ENCODE peak calls at places on chromosomes 5 and 9, in four cellular contexts. One of them, this sample, is unnamed.

GRCh38 chr5:134003957-134004625 is 684 bp downstream of the VDAC1 start:
- DNase-seq in astrocyte of the hippocampus: peak; percentile 73
- DNase-seq in T-helper 2 cell: peak; percentile 10
- DNase-seq in fibroblast of gingiva: peak; percentile 40
- DNase-seq in this sample: no peak

GRCh38 chr5:139063664-139064054 is 134.5 kb downstream of the SIL1 start:
- DNase-seq in astrocyte of the hippocampus: no peak
- DNase-seq in T-helper 2 cell: no peak
- DNase-seq in fibroblast of gingiva: no peak
- DNase-seq in this sample: no peak

GRCh38 chr9:124329996-124330714 is 72.4 kb downstream of the NEK6 start:
- DNase-seq in fibroblast of gingiva: no peak
- DNase-seq in T-helper 2 cell: no peak
- DNase-seq in astrocyte of the hippocampus: no peak
- DNase-seq in this sample: no peak

GRCh38 chr9:130451509-130452388 is 7.0 kb downstream of the ASS1 start:
- DNase-seq in astrocyte of the hippocampus: peak; percentile 96
- DNase-seq in fibroblast of gingiva: peak; percentile 90
- DNase-seq in T-helper 2 cell: no peak
- DNase-seq in this sample: peak; percentile 32

GRCh38 chr5:76617229-76617628 is 6.0 kb downstream of the F2RL2 start:
- DNase-seq in fibroblast of gingiva: peak; percentile 59
- DNase-seq in T-helper 2 cell: no peak
- DNase-seq in astrocyte of the hippocampus: no peak
- DNase-seq in this sample: no peak

GRCh38 chr5:179793470-179794139 is at the start of gene LTC4S:
- DNase-seq in fibroblast of gingiva: peak; percentile 45
- DNase-seq in T-helper 2 cell: no peak
- DNase-seq in astrocyte of the hippocampus: peak; percentile 77
- DNase-seq in this sample: peak; percentile 53

GRCh38 chr5:111224561-111224989 is 391 bp downstream of the CAMK4 start:
- DNase-seq in astrocyte of the hippocampus: no peak
- DNase-seq in fibroblast of gingiva: no peak
- DNase-seq in T-helper 2 cell: no peak
- DNase-seq in this sample: no peak

GRCh38 chr5:134840811-134841210 is 5.0 kb upstream of the C5orf24 start:
- DNase-seq in fibroblast of gingiva: no peak
- DNase-seq in astrocyte of the hippocampus: peak; percentile 17
- DNase-seq in T-helper 2 cell: no peak
- DNase-seq in this sample: no peak

GRCh38 chr5:42656661-42657035 is 100.0 kb upstream of the CCDC152 start:
- DNase-seq in T-helper 2 cell: no peak
- DNase-seq in fibroblast of gingiva: peak; percentile 6
- DNase-seq in astrocyte of the hippocampus: no peak
- DNase-seq in this sample: no peak

GRCh38 chr5:176812269-176813259 is 2.2 kb downstream of the UNC5A start:
- DNase-seq in astrocyte of the hippocampus: peak; percentile 68
- DNase-seq in fibroblast of gingiva: no peak
- DNase-seq in T-helper 2 cell: no peak
- DNase-seq in this sample: no peak

GRCh38 chr5:87048156-87048555 is 219.5 kb upstream of the RASA1 start:
- DNase-seq in T-helper 2 cell: no peak
- DNase-seq in fibroblast of gingiva: no peak
- DNase-seq in astrocyte of the hippocampus: no peak
- DNase-seq in this sample: peak; percentile 19

GRCh38 chr9:113293285-113293874 is 9.8 kb downstream of the RNF183 start:
- DNase-seq in astrocyte of the hippocampus: no peak
- DNase-seq in fibroblast of gingiva: peak; percentile 88
- DNase-seq in T-helper 2 cell: no peak
- DNase-seq in this sample: no peak

GRCh38 chr5:179209359-179210150 is 135.7 kb downstream of the ADAMTS2 start:
- DNase-seq in astrocyte of the hippocampus: peak; percentile 19
- DNase-seq in fibroblast of gingiva: peak; percentile 64
- DNase-seq in T-helper 2 cell: no peak
- DNase-seq in this sample: no peak

GRCh38 chr5:1919209-1919566 is 36.5 kb upstream of the IRX4 start:
- DNase-seq in astrocyte of the hippocampus: no peak
- DNase-seq in T-helper 2 cell: no peak
- DNase-seq in fibroblast of gingiva: no peak
- DNase-seq in this sample: no peak

GRCh38 chr9:117092582-117092981 is 322.3 kb downstream of the ASTN2 start:
- DNase-seq in astrocyte of the hippocampus: peak; percentile 22
- DNase-seq in T-helper 2 cell: no peak
- DNase-seq in fibroblast of gingiva: no peak
- DNase-seq in this sample: no peak

GRCh38 chr9:104580562-104580961 is 11.6 kb downstream of the OR13C8 start:
- DNase-seq in T-helper 2 cell: no peak
- DNase-seq in astrocyte of the hippocampus: no peak
- DNase-seq in fibroblast of gingiva: no peak
- DNase-seq in this sample: no peak

GRCh38 chr5:132023258-132024116 is 12.0 kb upstream of the ACSL6 start:
- DNase-seq in T-helper 2 cell: no peak
- DNase-seq in fibroblast of gingiva: no peak
- DNase-seq in astrocyte of the hippocampus: no peak
- DNase-seq in this sample: no peak

GRCh38 chr5:120599576-120599975 is 135.5 kb downstream of the PRR16 start:
- DNase-seq in T-helper 2 cell: no peak
- DNase-seq in astrocyte of the hippocampus: peak; percentile 88
- DNase-seq in fibroblast of gingiva: peak; percentile 86
- DNase-seq in this sample: no peak

GRCh38 chr9:77594963-77595362 is 53.2 kb downstream of the GNA14 start:
- DNase-seq in fibroblast of gingiva: no peak
- DNase-seq in astrocyte of the hippocampus: no peak
- DNase-seq in T-helper 2 cell: no peak
- DNase-seq in this sample: no peak

GRCh38 chr9:126612813-126613641 is 701 bp upstream of the LMX1B start:
- DNase-seq in astrocyte of the hippocampus: no peak
- DNase-seq in T-helper 2 cell: no peak
- DNase-seq in fibroblast of gingiva: no peak
- DNase-seq in this sample: no peak

GRCh38 chr9:134057311-134057665 is 10.5 kb downstream of the BRD3 start:
- DNase-seq in astrocyte of the hippocampus: no peak
- DNase-seq in fibroblast of gingiva: no peak
- DNase-seq in T-helper 2 cell: no peak
- DNase-seq in this sample: no peak

GRCh38 chr9:136225366-136225747 is 20.3 kb downstream of the QSOX2 start:
- DNase-seq in astrocyte of the hippocampus: no peak
- DNase-seq in fibroblast of gingiva: no peak
- DNase-seq in T-helper 2 cell: no peak
- DNase-seq in this sample: no peak

GRCh38 chr9:31736581-31737179 is 647.8 kb upstream of the ACO1 start:
- DNase-seq in fibroblast of gingiva: no peak
- DNase-seq in astrocyte of the hippocampus: no peak
- DNase-seq in T-helper 2 cell: no peak
- DNase-seq in this sample: no peak

GRCh38 chr5:78326930-78327329 is 32.4 kb upstream of the AP3B1 start:
- DNase-seq in T-helper 2 cell: no peak
- DNase-seq in astrocyte of the hippocampus: no peak
- DNase-seq in fibroblast of gingiva: no peak
- DNase-seq in this sample: no peak

GRCh38 chr9:129486496-129487306 is 134.2 kb downstream of the C9orf50 start:
- DNase-seq in astrocyte of the hippocampus: peak; percentile 62
- DNase-seq in T-helper 2 cell: no peak
- DNase-seq in fibroblast of gingiva: peak; percentile 89
- DNase-seq in this sample: no peak

GRCh38 chr5:10723519-10723918 is 37.5 kb downstream of the DAP start:
- DNase-seq in astrocyte of the hippocampus: peak; percentile 56
- DNase-seq in T-helper 2 cell: no peak
- DNase-seq in fibroblast of gingiva: no peak
- DNase-seq in this sample: no peak

GRCh38 chr9:74443036-74443750 is 53.9 kb upstream of the RORB start:
- DNase-seq in T-helper 2 cell: no peak
- DNase-seq in fibroblast of gingiva: peak; percentile 6
- DNase-seq in astrocyte of the hippocampus: no peak
- DNase-seq in this sample: no peak

GRCh38 chr9:36980148-36980974 is 53.7 kb downstream of the PAX5 start:
- DNase-seq in fibroblast of gingiva: no peak
- DNase-seq in T-helper 2 cell: no peak
- DNase-seq in astrocyte of the hippocampus: no peak
- DNase-seq in this sample: peak; percentile 21

GRCh38 chr9:31347082-31347617 is 1037.3 kb upstream of the ACO1 start:
- DNase-seq in astrocyte of the hippocampus: no peak
- DNase-seq in T-helper 2 cell: no peak
- DNase-seq in fibroblast of gingiva: no peak
- DNase-seq in this sample: peak; percentile 55

GRCh38 chr9:100445161-100445902 is 18.4 kb downstream of the MSANTD3 start:
- DNase-seq in T-helper 2 cell: no peak
- DNase-seq in fibroblast of gingiva: no peak
- DNase-seq in astrocyte of the hippocampus: no peak
- DNase-seq in this sample: no peak

GRCh38 chr5:176772271-176773210 is 37.8 kb upstream of the UNC5A start:
- DNase-seq in fibroblast of gingiva: no peak
- DNase-seq in astrocyte of the hippocampus: no peak
- DNase-seq in T-helper 2 cell: no peak
- DNase-seq in this sample: no peak

GRCh38 chr9:14415947-14416346 is 102.0 kb upstream of the NFIB start:
- DNase-seq in T-helper 2 cell: no peak
- DNase-seq in fibroblast of gingiva: peak; percentile 6
- DNase-seq in astrocyte of the hippocampus: peak; percentile 52
- DNase-seq in this sample: no peak

GRCh38 chr5:154288145-154288544 is 97.6 kb downstream of the GALNT10 start:
- DNase-seq in fibroblast of gingiva: peak; percentile 73
- DNase-seq in T-helper 2 cell: no peak
- DNase-seq in astrocyte of the hippocampus: peak; percentile 78
- DNase-seq in this sample: no peak

GRCh38 chr5:10277773-10278630 is 27.9 kb downstream of the CCT5 start:
- DNase-seq in T-helper 2 cell: no peak
- DNase-seq in astrocyte of the hippocampus: no peak
- DNase-seq in fibroblast of gingiva: no peak
- DNase-seq in this sample: no peak

This sample was measured in Jurkat, Clone E6-1.